ENCODE peak calls at places on chromosomes 2 and 18, in five cellular contexts. E is SK-N-SH, Z is neural progenitor cell, I is astrocyte, K is ovary. G is an unnamed sample.

GRCh38 chr2:17043173-17043572 is 377.5 kb upstream of the CYRIA start:
- DNase-seq in K (no peak), I (peak; percentile 71), Z (no peak), E (no peak), G (no peak)

GRCh38 chr2:174051741-174052638 is 86.8 kb upstream of the SP3 start:
- DNase-seq in I (peak; percentile 75), K (no peak), Z (peak; percentile 46), E (peak; percentile 74), G (peak; percentile 90)

GRCh38 chr2:23653326-23653725 is 268.3 kb downstream of the KLHL29 start:
- DNase-seq in I (no peak), K (no peak), Z (no peak), E (no peak), G (no peak)

GRCh38 chr2:85396531-85397470 is 13.4 kb downstream of the CAPG start:
- DNase-seq in Z (no peak), K (no peak), E (no peak), I (no peak), G (no peak)

GRCh38 chr2:176324862-176325261 is 55.6 kb downstream of the MTX2 start:
- DNase-seq in E (no peak), I (no peak), K (no peak), Z (no peak), G (no peak)

GRCh38 chr2:164782323-164782722 is 59.3 kb downstream of the COBLL1 start:
- DNase-seq in Z (no peak), K (no peak), E (no peak), I (no peak), G (no peak)

GRCh38 chr2:234178309-234179030 is 128.0 kb downstream of the SPP2 start:
- DNase-seq in Z (peak; percentile 33), K (no peak), I (peak; percentile 58), E (no peak), G (peak; percentile 71)

GRCh38 chr18:45456076-45457066 is 158.9 kb upstream of the SLC14A2 start:
- DNase-seq in I (no peak), E (no peak), Z (no peak), K (peak; percentile 18), G (no peak)

GRCh38 chr2:111176388-111176787 is 55.7 kb downstream of the BCL2L11 start:
- DNase-seq in E (no peak), Z (no peak), K (no peak), I (no peak), G (no peak)

GRCh38 chr18:59057493-59057795 is 82.2 kb upstream of the SEC11C start:
- DNase-seq in K (no peak), Z (no peak), E (no peak), I (no peak), G (no peak)

GRCh38 chr18:35514752-35515459 is 17.1 kb upstream of the INO80C start:
- DNase-seq in K (no peak), I (no peak), E (no peak), Z (no peak), G (no peak)

GRCh38 chr2:112836695-112837117 is at the start of gene IL1B:
- DNase-seq in E (no peak), Z (no peak), K (no peak), I (peak; percentile 77), G (peak; percentile 16)

GRCh38 chr2:6917071-6917760 is at the start of gene RNF144A:
- DNase-seq in K (peak; percentile 83), I (no peak), Z (peak; percentile 88), E (peak; percentile 99), G (peak; percentile 37)

GRCh38 chr2:61433606-61434005 is 37.3 kb downstream of the USP34 start:
- DNase-seq in I (no peak), K (no peak), Z (no peak), E (no peak), G (no peak)

GRCh38 chr2:205680067-205680466 is 2.2 kb upstream of the NRP2 start:
- DNase-seq in I (peak; percentile 82), K (no peak), E (peak; percentile 70), Z (peak; percentile 94), G (peak; percentile 78)

GRCh38 chr2:19158899-19159298 is 199.5 kb downstream of the OSR1 start:
- DNase-seq in E (peak; percentile 71), K (no peak), I (no peak), Z (peak; percentile 25), G (no peak)

GRCh38 chr2:68769586-68770270 is 35.1 kb downstream of the ARHGAP25 start:
- DNase-seq in K (no peak), E (no peak), I (no peak), Z (no peak), G (no peak)
- H3K4me1 ChIP-seq in K (peaks cover 22% of the 10 kb centered on the region), E (no peaks in the 10 kb centered on the region), I (peaks cover 28% of the 10 kb centered on the region), Z (no peaks in the 10 kb centered on the region), G (peaks cover 38% of the 10 kb centered on the region)

GRCh38 chr18:14100503-14101286 is 31.5 kb downstream of the ZNF519 start:
- DNase-seq in K (no peak), I (no peak), Z (no peak), E (no peak), G (no peak)

GRCh38 chr18:14106906-14107305 is 25.3 kb downstream of the ZNF519 start:
- DNase-seq in K (no peak), E (no peak), I (no peak), Z (no peak), G (no peak)

GRCh38 chr18:14104906-14105748 is 27.1 kb downstream of the ZNF519 start:
- DNase-seq in K (no peak), E (no peak), I (peak; percentile 7), Z (no peak), G (no peak)
- H3K9me3 ChIP-seq in K (no peaks in the 10 kb centered on the region), E (peaks cover 11% of the 10 kb centered on the region), I (peaks cover 13% of the 10 kb centered on the region), Z (peaks cover 66% of the 10 kb centered on the region), G (peaks cover 3% of the 10 kb centered on the region)

GRCh38 chr2:34949316-34949715 is 1350.2 kb upstream of the FAM98A start:
- DNase-seq in K (no peak), Z (no peak), E (no peak), I (no peak), G (no peak)
- H3K4me3 ChIP-seq in K (no peak overlapping the region), Z (no peak overlapping the region), E (no peak overlapping the region), I (no peak overlapping the region), G (no peak overlapping the region)

GRCh38 chr2:45809205-45809604 is 157.7 kb downstream of the PRKCE start:
- DNase-seq in K (no peak), E (no peak), I (no peak), Z (no peak), G (no peak)
- H3K4me1 ChIP-seq in K (peaks cover 2% of the 10 kb centered on the region), E (peaks cover 13% of the 10 kb centered on the region), I (peaks cover 15% of the 10 kb centered on the region), Z (peaks cover 23% of the 10 kb centered on the region), G (no peaks in the 10 kb centered on the region)